ENCODE peak calls at places on chromosomes 3 and 15, in five cellular contexts. One of them, this sample, is unnamed.

GRCh38 chr3:30581067-30581585 is 25.3 kb upstream of the TGFBR2 start:
- DNase-seq in left colon: no peak
- DNase-seq in central memory CD4-positive, alpha-beta T cell: no peak
- DNase-seq in astrocyte: no peak
- DNase-seq in left ventricle myocardium superior: no peak
- DNase-seq in this sample: no peak

GRCh38 chr3:27713435-27713880 is 8.7 kb downstream of the EOMES start:
- DNase-seq in left colon: no peak
- DNase-seq in left ventricle myocardium superior: no peak
- DNase-seq in central memory CD4-positive, alpha-beta T cell: no peak
- DNase-seq in astrocyte: no peak
- DNase-seq in this sample: no peak

GRCh38 chr3:190694335-190695001 is 168.0 kb downstream of the GMNC start:
- DNase-seq in left colon: no peak
- DNase-seq in central memory CD4-positive, alpha-beta T cell: no peak
- DNase-seq in astrocyte: no peak
- DNase-seq in left ventricle myocardium superior: no peak
- DNase-seq in this sample: no peak

GRCh38 chr15:96837241-96837970 is 506.9 kb downstream of the NR2F2 start:
- DNase-seq in left colon: no peak
- DNase-seq in central memory CD4-positive, alpha-beta T cell: no peak
- DNase-seq in astrocyte: no peak
- DNase-seq in left ventricle myocardium superior: no peak
- DNase-seq in this sample: no peak

GRCh38 chr3:125310623-125311076 is 64.5 kb downstream of the ZNF148 start:
- DNase-seq in left ventricle myocardium superior: no peak
- DNase-seq in central memory CD4-positive, alpha-beta T cell: peak
- DNase-seq in left colon: peak
- DNase-seq in astrocyte: no peak
- DNase-seq in this sample: no peak

GRCh38 chr15:63186065-63186464 is 3.3 kb upstream of the RAB8B start:
- DNase-seq in central memory CD4-positive, alpha-beta T cell: no peak
- DNase-seq in left colon: no peak
- DNase-seq in astrocyte: peak
- DNase-seq in left ventricle myocardium superior: no peak
- DNase-seq in this sample: no peak

GRCh38 chr3:30161370-30161769 is 445.0 kb upstream of the TGFBR2 start:
- DNase-seq in astrocyte: peak
- DNase-seq in central memory CD4-positive, alpha-beta T cell: no peak
- DNase-seq in left colon: no peak
- DNase-seq in left ventricle myocardium superior: no peak
- DNase-seq in this sample: peak

GRCh38 chr3:99753268-99753975 is 64.2 kb upstream of the CMSS1 start:
- DNase-seq in astrocyte: peak
- DNase-seq in central memory CD4-positive, alpha-beta T cell: no peak
- DNase-seq in left colon: no peak
- DNase-seq in left ventricle myocardium superior: no peak
- DNase-seq in this sample: no peak

GRCh38 chr15:36323607-36324006 is 255.8 kb upstream of the CDIN1 start:
- DNase-seq in central memory CD4-positive, alpha-beta T cell: no peak
- DNase-seq in astrocyte: peak
- DNase-seq in left ventricle myocardium superior: no peak
- DNase-seq in left colon: no peak
- DNase-seq in this sample: no peak

GRCh38 chr3:123795471-123796251 is 88.5 kb downstream of the MYLK start:
- DNase-seq in left colon: no peak
- DNase-seq in central memory CD4-positive, alpha-beta T cell: no peak
- DNase-seq in left ventricle myocardium superior: no peak
- DNase-seq in astrocyte: no peak
- DNase-seq in this sample: no peak

GRCh38 chr3:113264249-113264648 is 52.9 kb downstream of the BOC start:
- DNase-seq in left colon: peak
- DNase-seq in central memory CD4-positive, alpha-beta T cell: no peak
- DNase-seq in astrocyte: no peak
- DNase-seq in left ventricle myocardium superior: no peak
- DNase-seq in this sample: no peak

GRCh38 chr3:52568066-52568465 is 31.7 kb downstream of the UQCC5 start:
- DNase-seq in astrocyte: no peak
- DNase-seq in left ventricle myocardium superior: no peak
- DNase-seq in left colon: no peak
- DNase-seq in central memory CD4-positive, alpha-beta T cell: no peak
- DNase-seq in this sample: no peak

GRCh38 chr3:98350082-98350481 is 3.6 kb upstream of the OR5K4 start:
- DNase-seq in left ventricle myocardium superior: no peak
- DNase-seq in left colon: no peak
- DNase-seq in astrocyte: no peak
- DNase-seq in central memory CD4-positive, alpha-beta T cell: no peak
- DNase-seq in this sample: no peak

GRCh38 chr15:27017168-27017809 is 46.3 kb downstream of the GABRG3 start:
- DNase-seq in astrocyte: peak
- DNase-seq in left colon: no peak
- DNase-seq in left ventricle myocardium superior: no peak
- DNase-seq in central memory CD4-positive, alpha-beta T cell: no peak
- DNase-seq in this sample: peak

GRCh38 chr3:152356870-152357276 is 88.1 kb downstream of the MBNL1 start:
- DNase-seq in astrocyte: no peak
- DNase-seq in central memory CD4-positive, alpha-beta T cell: peak
- DNase-seq in left ventricle myocardium superior: no peak
- DNase-seq in left colon: no peak
- DNase-seq in this sample: no peak

GRCh38 chr3:64368163-64369025 is 143.1 kb upstream of the PRICKLE2 start:
- DNase-seq in left ventricle myocardium superior: no peak
- DNase-seq in left colon: no peak
- DNase-seq in central memory CD4-positive, alpha-beta T cell: no peak
- DNase-seq in astrocyte: no peak
- DNase-seq in this sample: no peak

GRCh38 chr3:44516230-44516629 is 38.8 kb upstream of the ZNF445 start:
- DNase-seq in astrocyte: no peak
- DNase-seq in central memory CD4-positive, alpha-beta T cell: no peak
- DNase-seq in left colon: no peak
- DNase-seq in left ventricle myocardium superior: no peak
- DNase-seq in this sample: no peak

GRCh38 chr15:37764733-37765191 is 169.7 kb upstream of the TMCO5A start:
- DNase-seq in left colon: no peak
- DNase-seq in central memory CD4-positive, alpha-beta T cell: no peak
- DNase-seq in left ventricle myocardium superior: no peak
- DNase-seq in astrocyte: peak
- DNase-seq in this sample: no peak

This sample was measured in left cardiac atrium.